ENCODE peak calls at places on chromosomes 5 and 9, in five cellular contexts. T, E, K, W and F are unnamed samples.

GRCh38 chr9:110105107-110105506 is 102.9 kb downstream of the C9orf152 start:
- DNase-seq in K (no peak), E (no peak), W (no peak), T (no peak), F (no peak)

GRCh38 chr5:11904270-11904906 is at the start of gene CTNND2:
- DNase-seq in W (no peak), K (peak; percentile 63), T (no peak), E (peak; percentile 18), F (no peak)

GRCh38 chr5:173256800-173257199 is 21.8 kb upstream of the NKX2-5 start:
- DNase-seq in T (no peak), E (no peak), K (no peak), W (no peak), F (no peak)

GRCh38 chr5:168881427-168882149 is 302.4 kb upstream of the PANK3 start:
- DNase-seq in E (no peak), K (peak; percentile 57), T (no peak), W (no peak), F (no peak)

GRCh38 chr5:97192580-97193421 is 9.8 kb upstream of the RIOK2 start:
- DNase-seq in W (no peak), K (no peak), T (no peak), E (no peak), F (no peak)

GRCh38 chr9:125240649-125240999 is 519 bp downstream of the HSPA5 start:
- DNase-seq in W (peak; percentile 61), T (no peak), K (peak; percentile 47), E (no peak), F (no peak)

GRCh38 chr9:121975801-121976277 is 117.3 kb downstream of the TTLL11 start:
- DNase-seq in W (no peak), E (no peak), K (no peak), T (no peak), F (no peak)

GRCh38 chr5:94849821-94850736 is 231.6 kb downstream of the SLF1 start:
- DNase-seq in K (no peak), T (no peak), E (no peak), W (no peak), F (no peak)

GRCh38 chr9:127076860-127077657 is 45.4 kb downstream of the ANGPTL2 start:
- DNase-seq in K (no peak), T (no peak), W (no peak), E (no peak), F (no peak)

GRCh38 chr5:107474724-107475489 is 195.8 kb downstream of the EFNA5 start:
- DNase-seq in K (no peak), E (no peak), T (no peak), W (no peak), F (peak; percentile 21)

GRCh38 chr5:90518666-90519065 is 10.7 kb downstream of the LYSMD3 start:
- DNase-seq in W (no peak), E (no peak), T (no peak), K (no peak), F (no peak)

GRCh38 chr5:36300927-36301540 is 668 bp downstream of the RANBP3L start:
- DNase-seq in E (no peak), T (no peak), K (peak; percentile 27), W (no peak), F (no peak)

GRCh38 chr9:107734231-107735014 is 244.9 kb upstream of the KLF4 start:
- DNase-seq in K (no peak), T (no peak), E (peak; percentile 21), W (peak; percentile 28), F (no peak)

GRCh38 chr9:68683433-68683832 is 21.6 kb upstream of the PIP5K1B start:
- DNase-seq in T (no peak), E (no peak), W (no peak), K (no peak), F (no peak)

GRCh38 chr5:102554728-102555127 is 55.9 kb upstream of the SLCO6A1 start:
- DNase-seq in W (no peak), K (no peak), T (no peak), E (no peak), F (no peak)

GRCh38 chr5:177189416-177189815 is 55.8 kb downstream of the NSD1 start:
- DNase-seq in E (no peak), K (no peak), W (no peak), T (no peak), F (no peak)

DNA sequence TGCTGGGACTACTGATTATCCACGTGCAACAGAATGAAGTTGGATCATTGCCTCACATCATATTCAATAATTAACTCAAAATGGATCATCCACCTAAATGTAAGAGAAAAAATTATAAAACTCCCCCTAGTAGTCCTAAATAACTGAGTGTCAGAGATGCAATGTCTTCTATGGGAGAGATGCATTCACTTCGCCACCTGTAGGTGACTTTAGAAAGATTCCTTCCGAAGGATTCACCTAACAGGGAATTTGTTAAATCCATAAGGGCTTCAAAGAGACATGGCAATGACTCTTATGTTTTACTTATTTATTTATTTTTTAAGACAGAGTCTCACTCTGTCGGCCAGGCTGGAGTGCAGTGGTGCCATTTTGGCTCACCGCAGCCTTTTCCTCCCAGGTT is 526.0 kb downstream of the MTRR start:
- DNase-seq in T (no peak), K (no peak), E (no peak), W (no peak), F (no peak)
- TF ChIP-seq CTCF in T (no peak), K (no peak), E (no peak), W (no peak), F (no peak)

DNA sequence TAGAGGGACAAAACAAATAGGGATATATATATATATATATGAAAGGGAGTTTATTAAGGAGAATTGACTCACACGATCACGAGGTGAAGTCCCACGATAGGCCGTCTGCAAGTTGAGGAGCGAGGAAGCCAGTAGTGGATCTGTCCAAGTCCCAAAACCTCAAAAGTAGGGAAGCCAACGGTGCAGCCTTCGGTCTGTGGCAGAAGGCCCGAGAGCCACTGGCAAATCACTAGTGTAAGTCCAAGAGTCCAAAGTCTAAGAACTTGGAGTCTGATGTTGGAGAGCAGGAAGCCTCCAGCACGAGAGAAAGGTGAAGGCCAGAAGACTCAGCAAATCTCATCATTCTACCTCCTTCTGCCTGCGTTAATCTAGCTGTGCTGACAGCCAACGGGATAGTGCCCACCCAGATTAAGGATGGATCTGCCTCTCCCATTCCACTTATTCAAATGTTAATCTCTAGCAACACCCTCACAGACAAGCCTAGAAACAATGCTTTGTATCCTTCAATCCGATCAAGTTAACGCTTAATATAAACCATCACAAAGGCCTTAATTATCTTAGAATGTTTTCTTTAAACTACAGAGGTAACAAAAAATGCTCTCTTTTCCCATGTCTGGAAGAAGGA is 23.8 kb upstream of the DAB2 start:
- DNase-seq in E (no peak), W (no peak), T (no peak), K (no peak), F (no peak)
- H3K4me1 ChIP-seq in E (no peaks in the 10 kb centered on the region), W (no peaks in the 10 kb centered on the region), T (no peaks in the 10 kb centered on the region), K (no peaks in the 10 kb centered on the region), F (no peaks in the 10 kb centered on the region)

DNA sequence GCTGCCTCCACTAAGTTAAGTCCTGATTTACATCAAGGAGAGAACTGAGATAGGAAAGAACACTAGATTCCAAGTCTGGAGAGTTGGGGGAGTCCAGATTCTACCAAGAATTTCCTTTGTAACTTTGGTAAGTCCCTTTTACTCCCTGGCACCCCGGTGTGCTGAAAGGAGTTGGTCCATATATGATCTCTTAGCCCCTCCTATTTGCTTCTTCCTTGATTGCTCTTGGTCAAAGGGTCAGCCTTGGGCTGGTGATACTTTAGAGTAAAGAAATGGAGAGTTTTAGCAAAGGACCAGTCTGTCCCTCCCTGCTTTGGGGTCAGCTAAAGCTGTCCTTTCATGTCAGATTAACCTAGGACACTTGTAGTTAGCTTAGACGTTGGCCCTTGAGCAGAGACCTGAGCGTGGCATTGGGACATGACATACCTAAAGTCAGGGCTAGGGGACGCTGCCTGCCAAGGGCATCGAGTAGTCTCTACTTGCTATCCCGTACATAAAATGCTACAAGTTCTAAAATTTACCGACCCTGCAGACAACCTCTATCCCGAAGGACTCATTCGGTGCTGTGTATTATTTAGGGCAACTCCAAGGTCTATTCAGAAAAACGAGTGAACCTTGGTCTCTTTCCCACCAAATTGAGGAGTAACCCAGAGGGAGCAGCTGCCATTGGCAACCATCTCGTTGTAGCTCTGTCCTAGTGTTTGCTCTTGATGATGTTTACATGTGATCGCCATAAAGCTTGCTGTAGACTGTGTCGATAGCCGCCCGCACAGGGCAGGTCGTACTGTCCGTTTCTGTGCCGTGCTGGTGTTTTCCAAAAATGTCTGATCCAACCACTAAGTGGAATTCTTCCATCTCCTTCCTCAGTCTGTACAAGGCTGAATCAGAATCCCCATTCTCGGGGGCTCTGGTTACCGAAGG is 94.3 kb downstream of the PDE6A start:
- DNase-seq in T (no peak), E (no peak), W (no peak), K (no peak), F (no peak)
- TF ChIP-seq CTCF in T (no peak), E (no peak), W (no peak), K (no peak), F (no peak)

GRCh38 chr5:172096184-172096941 is 89.9 kb upstream of the FBXW11 start:
- DNase-seq in T (no peak), E (no peak), K (no peak), W (no peak), F (no peak)
- H3K4me1 ChIP-seq in T (peaks cover under 1% of the 10 kb centered on the region), E (peaks cover 5% of the 10 kb centered on the region), K (no peaks in the 10 kb centered on the region), W (no peaks in the 10 kb centered on the region), F (peaks cover 3% of the 10 kb centered on the region)

DNA sequence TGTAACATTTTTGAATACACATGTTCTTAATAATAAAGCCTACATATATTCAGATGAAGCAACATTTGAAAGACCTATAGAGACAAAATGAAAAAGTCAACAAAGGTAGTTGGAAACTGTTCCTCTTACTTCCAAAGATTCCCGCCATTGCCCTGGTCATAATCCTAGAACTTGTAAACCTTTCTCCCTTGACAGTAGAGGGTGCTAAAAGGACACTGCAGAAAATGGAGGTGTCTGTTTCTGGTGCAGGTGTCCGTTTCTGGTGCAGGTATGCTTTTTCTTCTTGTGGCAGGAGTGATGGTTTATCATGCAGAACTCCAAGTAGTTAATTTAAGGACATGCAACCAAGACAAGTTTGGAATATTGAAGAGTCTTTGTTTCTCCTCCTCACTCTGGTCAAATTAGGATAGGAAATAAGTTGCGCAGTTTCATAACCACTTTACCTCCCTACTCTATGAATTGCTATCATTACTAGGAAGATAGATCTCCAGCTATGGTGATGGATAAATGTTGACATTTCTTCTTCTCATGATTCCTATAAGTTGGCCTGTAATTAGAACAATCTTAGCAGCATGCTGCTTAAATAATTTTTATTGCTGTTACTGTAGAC is 56.0 kb upstream of the FAM174A start:
- DNase-seq in T (no peak), W (no peak), K (no peak), E (no peak), F (no peak)
- TF ChIP-seq CTCF in T (peak; percentile 43), W (peak; percentile 64), K (no peak), E (peak; percentile 42), F (peak; percentile 32)

GRCh38 chr5:143239877-143240518 is 163.5 kb downstream of the NR3C1 start:
- DNase-seq in T (no peak), W (no peak), E (no peak), K (no peak), F (no peak)

GRCh38 chr5:143244000-143244736 is 159.3 kb downstream of the NR3C1 start:
- DNase-seq in E (no peak), W (peak; percentile 75), T (peak; percentile 2), K (peak; percentile 20), F (no peak)

GRCh38 chr5:143243103-143243502 is 160.4 kb downstream of the NR3C1 start:
- DNase-seq in T (no peak), K (no peak), W (no peak), E (no peak), F (no peak)

GRCh38 chr5:143244990-143245389 is 158.5 kb downstream of the NR3C1 start:
- DNase-seq in W (no peak), T (no peak), E (no peak), K (no peak), F (no peak)

GRCh38 chr5:143241892-143242291 is 161.6 kb downstream of the NR3C1 start:
- DNase-seq in W (no peak), E (no peak), T (no peak), K (no peak), F (no peak)
- H3K4me1 ChIP-seq in W (peaks cover 47% of the 10 kb centered on the region), E (no peaks in the 10 kb centered on the region), T (peaks cover 4% of the 10 kb centered on the region), K (no peaks in the 10 kb centered on the region), F (no peaks in the 10 kb centered on the region)